ENCODE peak calls at places on chromosomes 6 and 20, in ten cellular contexts. O is PC-9; F is H9; V is stimulated activated CD8-positive, alpha-beta memory T cell treated with anti-CD3 and anti-CD28 coated beads, Interleukin-12 subunit alpha, Interleukin-12 subunit beta, amount 100 ng/mL, for 4 hours; M is fibroblast of gingiva; W is neural progenitor cell; K is GM10248; B is AG08395; S is naive thymus-derived CD4-positive, alpha-beta T cell; I is activated naive CD4-positive, alpha-beta T cell. N is an unnamed sample.

GRCh38 chr20:31684153-31685003 is 38.3 kb downstream of the BCL2L1 start:
- DNase-seq in O (no peak), F (no peak), V (no peak), M (no peak), W (no peak), K (no peak), B (no peak), S (no peak), I (no peak), N (no peak)

GRCh38 chr6:24925661-24926060 is 10.1 kb downstream of the RIPOR2 start:
- DNase-seq in O (peak), F (no peak), V (no peak), M (no peak), W (no peak), K (no peak), B (no peak), S (no peak), I (no peak), N (no peak)

GRCh38 chr6:144150673-144151009 is 324 bp downstream of the STX11 start:
- DNase-seq in O (no peak), F (peak), V (peak), M (no peak), W (peak), K (no peak), B (no peak), S (peak), I (peak), N (peak)

GRCh38 chr6:158008894-158009891 is 27.5 kb downstream of the SYNJ2 start:
- DNase-seq in O (no peak), F (no peak), V (no peak), M (peak), W (no peak), K (no peak), B (peak), S (peak), I (no peak), N (no peak)

GRCh38 chr6:22954749-22955385 is 385.5 kb downstream of the HDGFL1 start:
- DNase-seq in O (no peak), F (no peak), V (no peak), M (peak), W (no peak), K (no peak), B (no peak), S (no peak), I (no peak), N (no peak)

GRCh38 chr6:154187203-154187602 is 148.2 kb downstream of the OPRM1 start:
- DNase-seq in O (no peak), F (no peak), V (no peak), M (no peak), W (no peak), K (no peak), B (no peak), S (no peak), I (no peak), N (no peak)

GRCh38 chr6:80435457-80435856 is 329.0 kb downstream of the BCKDHB start:
- DNase-seq in O (no peak), F (no peak), V (no peak), M (no peak), W (no peak), K (no peak), B (no peak), S (no peak), I (no peak), N (no peak)

GRCh38 chr6:162056745-162057144 is 670.8 kb downstream of the PRKN start:
- DNase-seq in O (no peak), F (peak), V (no peak), M (peak), W (peak), K (no peak), B (peak), S (no peak), I (no peak), N (no peak)

GRCh38 chr6:165674155-165675029 is 11.4 kb upstream of the PDE10A start:
- DNase-seq in O (no peak), F (no peak), V (no peak), M (no peak), W (no peak), K (no peak), B (no peak), S (no peak), I (no peak), N (no peak)

GRCh38 chr6:36492092-36492491 is 49.3 kb downstream of the KCTD20 start:
- DNase-seq in O (no peak), F (no peak), V (no peak), M (no peak), W (no peak), K (no peak), B (no peak), S (no peak), I (no peak), N (no peak)